ENCODE peak calls at places on chromosomes 12 and 14, in seven cellular contexts. A, T, D, M, X, V and P are unnamed samples.

GRCh38 chr12:56998981-56999380 is 7.4 kb downstream of the ZBTB39 start:
- DNase-seq in A (no peak), T (no peak), D (no peak), M (no peak), X (no peak), V (no peak), P (no peak)

GRCh38 chr12:8065991-8066594 is at the start of gene C3AR1:
- DNase-seq in A (no peak), T (peak; percentile 79), D (no peak), M (no peak), X (no peak), V (no peak), P (no peak)

GRCh38 chr12:88947486-88948043 is 367.3 kb upstream of the KITLG start:
- DNase-seq in A (no peak), T (no peak), D (no peak), M (no peak), X (no peak), V (no peak), P (no peak)

GRCh38 chr14:70127186-70127585 is 61.6 kb downstream of the SLC8A3 start:
- DNase-seq in A (no peak), T (no peak), D (no peak), M (no peak), X (no peak), V (no peak), P (no peak)

GRCh38 chr14:67335781-67336180 is 23.8 kb downstream of the ATP6V1D start:
- DNase-seq in A (no peak), T (peak; percentile 27), D (no peak), M (no peak), X (no peak), V (no peak), P (no peak)

GRCh38 chr14:90820958-90821357 is 4.7 kb upstream of the TTC7B start:
- DNase-seq in A (peak; percentile 46), T (peak; percentile 55), D (no peak), M (no peak), X (no peak), V (no peak), P (no peak)

GRCh38 chr12:65510584-65511050 is 232.1 kb downstream of the MSRB3 start:
- DNase-seq in A (peak; percentile 33), T (no peak), D (peak; percentile 55), M (no peak), X (no peak), V (peak; percentile 38), P (peak; percentile 57)

GRCh38 chr14:90354551-90355298 is 23.0 kb upstream of the NRDE2 start:
- DNase-seq in A (no peak), T (no peak), D (no peak), M (no peak), X (no peak), V (no peak), P (peak; percentile 15)

GRCh38 chr12:52347016-52347415 is 20.3 kb downstream of the KRT85 start:
- DNase-seq in A (no peak), T (no peak), D (no peak), M (no peak), X (no peak), V (no peak), P (no peak)

GRCh38 chr14:30521899-30522736 is 36.8 kb upstream of the G2E3 start:
- DNase-seq in A (no peak), T (peak; percentile 51), D (no peak), M (no peak), X (no peak), V (no peak), P (no peak)

GRCh38 chr12:39240573-39240972 is 202.3 kb downstream of the KIF21A start:
- DNase-seq in A (no peak), T (no peak), D (no peak), M (no peak), X (no peak), V (no peak), P (no peak)

GRCh38 chr12:80233926-80234325 is 134.6 kb downstream of the OTOGL start:
- DNase-seq in A (no peak), T (no peak), D (no peak), M (no peak), X (no peak), V (no peak), P (no peak)

GRCh38 chr12:7645395-7646177 is 20.1 kb downstream of the APOBEC1 start:
- DNase-seq in A (no peak), T (peak; percentile 31), D (no peak), M (no peak), X (no peak), V (no peak), P (no peak)

GRCh38 chr12:43291516-43291915 is 260.5 kb downstream of the ADAMTS20 start:
- DNase-seq in A (no peak), T (peak; percentile 88), D (no peak), M (no peak), X (no peak), V (no peak), P (no peak)

GRCh38 chr14:101115652-101116051 is 212.1 kb upstream of the RTL1 start:
- DNase-seq in A (no peak), T (no peak), D (no peak), M (peak; percentile 55), X (peak; percentile 66), V (no peak), P (no peak)

GRCh38 chr14:91830777-91831176 is 36.6 kb downstream of the TC2N start:
- DNase-seq in A (no peak), T (no peak), D (no peak), M (no peak), X (no peak), V (peak; percentile 27), P (no peak)

GRCh38 chr12:15192721-15193120 is 28.5 kb downstream of the RERG start:
- DNase-seq in A (no peak), T (no peak), D (no peak), M (no peak), X (no peak), V (no peak), P (no peak)

GRCh38 chr14:26992403-26993115 is 394.7 kb upstream of the NOVA1 start:
- DNase-seq in A (peak; percentile 17), T (no peak), D (no peak), M (no peak), X (no peak), V (no peak), P (no peak)

GRCh38 chr12:27578689-27579372 is 54.8 kb downstream of the PPFIBP1 start:
- DNase-seq in A (no peak), T (no peak), D (no peak), M (no peak), X (no peak), V (no peak), P (no peak)
- H3K4me1 ChIP-seq in A (peaks cover 5% of the 10 kb centered on the region), T (peaks cover 18% of the 10 kb centered on the region), D (peaks cover 7% of the 10 kb centered on the region), M (peaks cover 5% of the 10 kb centered on the region), X (peaks cover 20% of the 10 kb centered on the region), V (peaks cover 92% of the 10 kb centered on the region), P (peaks cover 98% of the 10 kb centered on the region)

GRCh38 chr14:23181453-23181852 is 2.0 kb downstream of the SLC7A8 start:
- DNase-seq in A (no peak), T (no peak), D (no peak), M (no peak), X (peak; percentile 12), V (no peak), P (no peak)
- H3K4me3 ChIP-seq in A (no peak overlapping the region), T (no peak overlapping the region), D (peak overlapping the region; percentile 74), M (peak overlapping the region; percentile 31), X (peak overlapping the region; percentile 56), V (no peak overlapping the region), P (no peak overlapping the region)

DNA sequence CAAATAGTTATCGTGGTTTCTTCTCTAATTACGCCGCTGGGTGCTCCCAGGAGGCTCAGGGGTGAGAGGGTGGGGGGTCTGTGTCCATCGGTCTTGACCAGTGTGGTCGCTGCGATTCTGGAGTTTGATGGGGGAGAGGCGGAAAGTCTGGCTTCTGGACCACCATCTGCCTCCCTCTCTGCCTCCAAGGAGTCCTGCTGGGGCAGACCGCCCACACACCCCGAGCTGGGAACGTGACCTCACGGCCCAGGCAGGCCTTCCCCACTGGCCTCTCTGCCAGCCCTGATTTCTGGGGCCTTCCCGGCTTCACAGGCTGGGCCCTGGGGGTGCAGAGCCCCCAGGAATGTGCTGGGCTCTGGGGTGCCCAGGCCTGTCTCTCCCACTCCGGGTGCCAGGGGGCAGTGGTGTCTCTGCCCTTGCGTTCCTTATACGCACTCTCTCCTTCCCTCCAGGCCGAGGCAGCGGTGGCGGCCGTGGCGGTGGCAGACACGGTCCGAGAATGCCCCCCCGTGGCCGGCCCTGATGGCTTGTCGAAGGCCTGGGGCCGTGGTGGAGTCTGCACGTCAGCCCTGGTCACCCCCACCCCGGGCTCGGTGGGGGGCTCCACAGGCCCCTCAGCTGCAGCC is 19.0 kb downstream of the KIF26A start:
- DNase-seq in A (no peak), T (no peak), D (no peak), M (no peak), X (no peak), V (no peak), P (no peak)
- TF ChIP-seq CTCF in A (no peak), T (no peak), D (no peak), M (no peak), X (no peak), V (no peak), P (no peak)

DNA sequence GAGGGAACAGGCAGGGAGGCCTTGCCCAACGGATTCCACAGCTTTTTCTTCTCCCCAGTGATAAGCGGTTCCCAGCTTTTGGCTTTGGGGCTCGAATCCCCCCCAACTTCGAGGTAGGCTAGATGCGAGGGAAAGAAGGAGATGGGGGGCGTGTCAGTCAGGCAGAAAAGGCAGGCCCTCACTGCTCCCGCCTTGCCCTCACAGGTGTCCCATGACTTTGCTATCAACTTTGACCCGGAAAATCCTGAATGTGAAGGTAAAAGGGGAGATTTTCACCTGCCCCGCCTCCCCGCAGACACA is 4.9 kb downstream of the CPNE6 start:
- DNase-seq in A (no peak), T (no peak), D (no peak), M (no peak), X (no peak), V (no peak), P (no peak)
- H3K4me1 ChIP-seq in A (peaks cover 22% of the 10 kb centered on the region), T (peaks cover 2% of the 10 kb centered on the region), D (no peaks in the 10 kb centered on the region), M (no peaks in the 10 kb centered on the region), X (peaks cover 17% of the 10 kb centered on the region), V (peaks cover 5% of the 10 kb centered on the region), P (no peaks in the 10 kb centered on the region)

GRCh38 chr12:108338915-108339657 is at the start of gene CMKLR1:
- DNase-seq in A (peak; percentile 45), T (no peak), D (peak; percentile 59), M (no peak), X (no peak), V (peak; percentile 75), P (peak; percentile 69)
- H3K4me3 ChIP-seq in A (peak within 1 kb of the TSS; percentile 1), T (no peak within 1 kb of the TSS), D (peak within 1 kb of the TSS; percentile 26), M (peak within 1 kb of the TSS; percentile 5), X (peak within 1 kb of the TSS; percentile 39), V (peak within 1 kb of the TSS; percentile 67), P (peak within 1 kb of the TSS; percentile 49)

GRCh38 chr12:92425152-92425551 is 277.6 kb upstream of the PLEKHG7 start:
- DNase-seq in A (no peak), T (no peak), D (no peak), M (no peak), X (no peak), V (no peak), P (no peak)
- TF ChIP-seq CTCF in A (no peak), T (no peak), D (no peak), M (no peak), X (no peak), V (no peak), P (no peak)